ENCODE peak calls at places on chromosomes 13 and 19, in six cellular contexts. W, K, Y, O, S and A are unnamed samples.

GRCh38 chr13:95614641-95615245 is 29.8 kb downstream of the DZIP1 start:
- DNase-seq in W (no peak), K (no peak), Y (no peak), O (no peak), S (no peak), A (no peak)

GRCh38 chr13:21069561-21070004 is 8.2 kb upstream of the LATS2 start:
- DNase-seq in W (peak; percentile 92), K (no peak), Y (peak; percentile 92), O (peak; percentile 85), S (no peak), A (peak; percentile 88)

GRCh38 chr19:18373892-18374629 is 11.9 kb upstream of the GDF15 start:
- DNase-seq in W (peak; percentile 99), K (peak; percentile 39), Y (peak; percentile 96), O (peak; percentile 99), S (peak; percentile 59), A (peak; percentile 96)

GRCh38 chr13:18964942-18965341 is 216.7 kb downstream of the TUBA3C start:
- DNase-seq in W (no peak), K (no peak), Y (no peak), O (no peak), S (no peak), A (no peak)

GRCh38 chr13:113975416-113975815 is 1.5 kb upstream of the C13orf46 start:
- DNase-seq in W (no peak), K (no peak), Y (no peak), O (no peak), S (no peak), A (no peak)

GRCh38 chr19:29260477-29261317 is 47.7 kb upstream of the UQCRFS1 start:
- DNase-seq in W (no peak), K (no peak), Y (no peak), O (no peak), S (no peak), A (no peak)

GRCh38 chr19:50686310-50687032 is 33.1 kb downstream of the SHANK1 start:
- DNase-seq in W (no peak), K (no peak), Y (no peak), O (no peak), S (no peak), A (no peak)

GRCh38 chr19:36113895-36114762 is 546 bp downstream of the POLR2I start:
- DNase-seq in W (no peak), K (no peak), Y (no peak), O (peak; percentile 15), S (no peak), A (no peak)